ENCODE peak calls at places on chromosomes 3 and 15, in four cellular contexts. R is A549, L is GM12878, U is endothelial cell of umbilical vein. A is an unnamed sample.

GRCh38 chr15:33031324-33031736 is 163.2 kb downstream of the FMN1 start:
- DNase-seq in R (no peak), L (no peak), U (no peak), A (no peak)

GRCh38 chr3:146625117-146625775 is 20.1 kb upstream of the PLSCR5 start:
- DNase-seq in R (no peak), L (no peak), U (peak; percentile 66), A (no peak)

GRCh38 chr3:155664922-155665695 is 79.8 kb downstream of the PLCH1 start:
- DNase-seq in R (peak; percentile 31), L (no peak), U (no peak), A (peak; percentile 40)

GRCh38 chr15:68196445-68197169 is 8.5 kb downstream of the CALML4 start:
- DNase-seq in R (no peak), L (no peak), U (no peak), A (no peak)

GRCh38 chr15:40282144-40282869 is 557 bp downstream of the ANKRD63 start:
- DNase-seq in R (peak; percentile 63), L (no peak), U (peak; percentile 31), A (peak; percentile 73)

GRCh38 chr3:170189396-170190256 is 8.1 kb upstream of the PHC3 start:
- DNase-seq in R (no peak), L (no peak), U (no peak), A (peak; percentile 25)

GRCh38 chr15:25176991-25177954 is 222.5 kb downstream of the SNRPN start:
- DNase-seq in R (no peak), L (no peak), U (no peak), A (no peak)

GRCh38 chr3:108602249-108602934 is 12.9 kb downstream of the DZIP3 start:
- DNase-seq in R (no peak), L (no peak), U (no peak), A (no peak)

GRCh38 chr3:124856687-124857086 is 30.5 kb downstream of the ITGB5 start:
- DNase-seq in R (no peak), L (no peak), U (no peak), A (no peak)

GRCh38 chr15:91694829-91695205 is 158.7 kb upstream of the SLCO3A1 start:
- DNase-seq in R (no peak), L (no peak), U (no peak), A (peak; percentile 25)

GRCh38 chr15:28947241-28947674 is 61.5 kb downstream of the APBA2 start:
- DNase-seq in R (no peak), L (no peak), U (no peak), A (no peak)

GRCh38 chr15:65952425-65953053 is 83.2 kb downstream of the RAB11A start:
- DNase-seq in R (peak; percentile 47), L (no peak), U (peak; percentile 46), A (peak; percentile 46)

GRCh38 chr3:135992072-135992471 is 26.5 kb downstream of the PPP2R3A start:
- DNase-seq in R (no peak), L (no peak), U (peak; percentile 90), A (no peak)

GRCh38 chr3:146187334-146187950 is 26.5 kb upstream of the PLOD2 start:
- DNase-seq in R (no peak), L (no peak), U (no peak), A (peak; percentile 9)

GRCh38 chr3:151377768-151378385 is 6.7 kb downstream of the P2RY12 start:
- DNase-seq in R (no peak), L (no peak), U (no peak), A (no peak)

GRCh38 chr3:87833039-87833377 is 225.8 kb downstream of the CGGBP1 start:
- DNase-seq in R (no peak), L (no peak), U (peak; percentile 39), A (no peak)

GRCh38 chr3:194112120-194113106 is 23.5 kb upstream of the HES1 start:
- DNase-seq in R (peak; percentile 81), L (no peak), U (no peak), A (peak; percentile 25)

GRCh38 chr3:170081079-170081741 is 43.4 kb downstream of the GPR160 start:
- DNase-seq in R (no peak), L (no peak), U (no peak), A (no peak)

GRCh38 chr3:132311860-132312259 is 5.3 kb upstream of the ACP3 start:
- DNase-seq in R (no peak), L (no peak), U (no peak), A (no peak)

GRCh38 chr3:143851331-143852017 is 3.2 kb upstream of the SLC9A9 start:
- DNase-seq in R (no peak), L (no peak), U (no peak), A (no peak)

GRCh38 chr3:137222736-137223135 is 265.0 kb downstream of the IL20RB start:
- DNase-seq in R (no peak), L (no peak), U (no peak), A (no peak)

GRCh38 chr15:72964135-72964534 is 88.1 kb upstream of the NEO1 start:
- DNase-seq in R (no peak), L (no peak), U (no peak), A (no peak)

GRCh38 chr3:41701196-41701698 is 260.7 kb downstream of the ULK4 start:
- DNase-seq in R (no peak), L (no peak), U (peak; percentile 36), A (no peak)

DNA sequence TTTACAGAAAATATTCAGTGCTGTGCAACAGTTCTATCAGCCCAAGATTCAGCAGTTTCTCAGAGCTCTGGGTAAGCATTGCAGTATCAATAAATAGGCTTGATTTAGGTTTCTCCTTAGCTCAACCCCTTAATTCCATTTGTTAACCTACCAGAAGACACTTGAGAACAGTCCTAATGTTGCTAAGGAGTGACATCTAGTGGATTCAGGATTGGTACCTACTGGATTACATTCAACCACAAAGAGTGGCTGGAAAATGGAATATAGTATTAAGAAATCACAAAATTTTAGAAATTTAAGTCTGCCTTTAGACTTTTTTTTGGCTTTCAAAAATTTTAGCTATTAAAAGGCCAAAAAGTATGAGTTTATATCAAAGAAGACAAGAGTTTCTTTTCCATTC is 34.7 kb downstream of the POLG start:
- DNase-seq in R (no peak), L (no peak), U (peak; percentile 25), A (no peak)
- TF ChIP-seq MAX in R (no peak), L (no peak), U (no peak), A (no peak)

DNA sequence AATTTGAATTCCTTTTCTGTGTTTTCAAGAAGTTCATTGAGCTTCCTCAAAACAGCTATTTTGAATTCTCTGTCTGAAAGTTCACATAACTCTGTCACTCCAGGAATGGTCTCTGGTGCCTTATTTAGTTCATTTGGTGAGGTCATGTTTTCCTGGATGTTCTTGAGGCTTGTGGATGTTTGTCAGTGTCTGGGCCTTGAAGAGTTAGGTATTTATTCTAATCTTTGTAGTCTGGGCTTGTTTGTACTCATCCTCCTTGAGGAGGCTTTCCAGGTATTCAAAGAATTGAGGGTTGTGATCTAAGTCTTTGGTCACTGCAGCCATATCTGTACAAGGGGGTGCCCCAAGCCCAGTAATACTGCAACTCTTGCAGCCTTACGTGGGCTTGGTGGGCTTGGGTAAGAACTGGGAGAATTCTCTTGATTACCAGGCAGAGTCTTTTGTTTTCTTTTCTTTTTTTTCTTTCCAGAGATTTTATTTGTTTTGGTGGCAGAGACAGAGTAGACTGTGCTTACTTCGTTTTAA is 19.3 kb upstream of the CCNDBP1 start:
- DNase-seq in R (no peak), L (no peak), U (no peak), A (no peak)
- TF ChIP-seq POLR2A in R (no peak), L (no peak), U (no peak), A (no peak)

GRCh38 chr3:129428382-129429079 is at the start of gene EFCAB12:
- DNase-seq in R (peak; percentile 80), L (no peak), U (peak; percentile 97), A (no peak)
- TF ChIP-seq MAX in R (no peak), L (no peak), U (peak; percentile 92), A (no peak)

DNA sequence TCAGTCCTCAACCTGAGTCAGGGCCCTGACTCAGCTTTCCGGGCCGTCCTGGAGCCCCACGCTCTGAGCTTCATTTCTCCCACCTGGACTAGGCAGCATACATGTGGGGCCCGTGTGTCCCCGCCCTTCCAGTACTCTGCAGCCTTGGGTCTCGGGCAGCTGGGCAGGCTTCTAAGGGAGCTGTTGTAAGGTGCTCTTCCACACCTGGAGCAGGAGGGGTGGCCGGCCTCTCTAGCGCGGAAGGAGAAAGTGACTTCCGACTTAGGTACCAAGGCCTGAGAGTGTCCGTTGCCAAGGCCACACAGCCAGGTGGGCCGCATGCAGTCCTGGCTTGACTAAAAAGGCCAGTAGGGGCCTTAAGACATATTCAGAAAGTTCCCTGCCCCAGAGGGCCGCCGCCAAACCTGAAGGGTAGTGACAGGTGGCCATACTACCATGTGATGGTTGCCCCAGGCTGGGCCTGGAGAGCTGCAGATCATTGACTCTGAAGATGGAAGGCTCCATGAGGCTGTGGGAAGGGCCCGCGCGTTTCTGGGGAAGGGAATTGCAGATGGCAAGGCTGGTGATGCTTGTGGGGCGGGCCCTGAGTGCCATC is 9.4 kb upstream of the SEMA3B start:
- DNase-seq in R (no peak), L (no peak), U (no peak), A (no peak)
- TF ChIP-seq POLR2A in R (no peak), L (no peak), U (no peak), A (no peak)

GRCh38 chr15:76752549-76752948 is 152.6 kb downstream of the SCAPER start:
- DNase-seq in R (no peak), L (no peak), U (no peak), A (no peak)
- TF ChIP-seq MAX in R (no peak), L (no peak), U (no peak), A (no peak)

A was measured in NB4.